ENCODE peak calls at places on chromosomes 2 and 18, in seven cellular contexts. W, S, O, V, Y, J and H are unnamed samples.

GRCh38 chr2:45577426-45577825 is 33.6 kb downstream of the SRBD1 start:
- DNase-seq in Y (no peak), W (no peak), O (peak), J (no peak), S (no peak), V (no peak), H (peak)

GRCh38 chr18:54100466-54100865 is 124.0 kb downstream of the MBD2 start:
- DNase-seq in Y (no peak), J (no peak), O (no peak), S (no peak), V (no peak), W (no peak), H (no peak)

GRCh38 chr2:149613712-149614111 is 26.1 kb upstream of the MMADHC start:
- DNase-seq in Y (no peak), S (no peak), O (peak), W (peak), J (no peak), V (no peak), H (no peak)

GRCh38 chr2:202479090-202479489 is 103.0 kb downstream of the BMPR2 start:
- DNase-seq in J (no peak), V (no peak), O (peak), W (no peak), Y (peak), S (no peak), H (no peak)

GRCh38 chr2:120833127-120833675 is 97.5 kb downstream of the GLI2 start:
- DNase-seq in O (no peak), V (no peak), W (no peak), J (no peak), S (peak), Y (no peak), H (no peak)

GRCh38 chr2:42385225-42385624 is 24.2 kb upstream of the COX7A2L start:
- DNase-seq in O (no peak), Y (peak), J (no peak), V (peak), S (peak), W (no peak), H (no peak)

GRCh38 chr2:109246176-109246575 is 117.2 kb downstream of the SH3RF3 start:
- DNase-seq in S (no peak), O (no peak), W (no peak), J (no peak), Y (no peak), V (no peak), H (no peak)

GRCh38 chr2:129253461-129253812 is 726.0 kb upstream of the RAB6C start:
- DNase-seq in W (no peak), Y (peak), S (peak), V (peak), J (no peak), O (no peak), H (no peak)

GRCh38 chr2:236042087-236042486 is 126.1 kb downstream of the GBX2 start:
- DNase-seq in W (no peak), J (no peak), V (no peak), S (peak), O (no peak), Y (no peak), H (no peak)

GRCh38 chr18:3061581-3062416 is 48.9 kb upstream of the LPIN2 start:
- DNase-seq in V (no peak), O (no peak), Y (no peak), W (no peak), J (no peak), S (no peak), H (no peak)

GRCh38 chr2:105626391-105626990 is 118.2 kb upstream of the NCK2 start:
- DNase-seq in O (no peak), S (no peak), V (no peak), Y (no peak), W (no peak), J (no peak), H (no peak)

GRCh38 chr2:105631011-105631410 is 113.7 kb upstream of the NCK2 start:
- DNase-seq in O (no peak), S (no peak), W (no peak), J (no peak), Y (no peak), V (no peak), H (no peak)

GRCh38 chr2:105625632-105626031 is 119.1 kb upstream of the NCK2 start:
- DNase-seq in W (no peak), V (no peak), S (no peak), Y (no peak), O (no peak), J (no peak), H (no peak)

GRCh38 chr2:105629634-105630033 is 115.1 kb upstream of the NCK2 start:
- DNase-seq in J (no peak), Y (no peak), W (no peak), V (no peak), O (no peak), S (no peak), H (no peak)

GRCh38 chr2:105627530-105627929 is 117.2 kb upstream of the NCK2 start:
- DNase-seq in J (no peak), S (no peak), Y (peak), V (no peak), W (no peak), O (no peak), H (no peak)
- TF ChIP-seq CTCF in J (no peak), S (no peak), Y (no peak), V (no peak), W (no peak), O (no peak), H (no peak)

GRCh38 chr18:39969813-39970494 is 1985.1 kb upstream of the PIK3C3 start:
- DNase-seq in Y (peak), J (no peak), V (no peak), W (peak), O (no peak), S (peak), H (peak)

GRCh38 chr18:39962546-39962945 is 1992.5 kb upstream of the PIK3C3 start:
- DNase-seq in W (no peak), S (no peak), O (no peak), J (no peak), V (no peak), Y (no peak), H (no peak)

GRCh38 chr18:39960545-39960944 is 1994.5 kb upstream of the PIK3C3 start:
- DNase-seq in S (no peak), J (no peak), O (peak), V (no peak), Y (no peak), W (peak), H (peak)

DNA sequence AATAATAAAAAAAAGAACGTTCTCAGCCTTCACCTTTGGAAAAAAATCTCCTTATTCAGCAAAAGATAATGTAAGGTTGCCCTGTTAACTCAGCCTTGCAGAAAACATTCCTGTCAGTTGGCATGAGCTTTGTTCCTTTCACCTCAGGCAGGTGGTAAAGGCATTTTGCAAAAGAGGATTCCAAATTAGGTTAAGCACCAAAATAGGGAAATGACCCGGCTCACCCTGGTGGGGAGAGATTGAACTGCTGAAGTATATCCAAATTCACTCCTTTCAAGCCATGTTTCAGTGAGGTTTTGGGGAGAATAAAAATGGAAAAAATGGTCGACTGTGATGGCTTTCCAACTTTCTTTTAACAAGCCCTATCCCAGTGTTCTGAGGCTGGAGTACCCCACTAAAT is 1988.8 kb upstream of the PIK3C3 start:
- DNase-seq in J (no peak), Y (no peak), O (no peak), W (no peak), S (peak), V (no peak), H (no peak)
- H3K4me3 ChIP-seq in J (no peak), Y (no peak), O (no peak), W (no peak), S (no peak), V (no peak), H (no peak)

GRCh38 chr2:105787376-105788318 is 42.9 kb downstream of the NCK2 start:
- DNase-seq in O (no peak), S (no peak), J (no peak), W (no peak), Y (no peak), V (no peak), H (no peak)
- TF ChIP-seq CTCF in O (peak), S (no peak), J (no peak), W (no peak), Y (no peak), V (no peak), H (no peak)

GRCh38 chr2:85560812-85561279 is 447 bp downstream of the GGCX start:
- DNase-seq in Y (no peak), J (no peak), O (no peak), V (no peak), S (no peak), W (no peak), H (no peak)

GRCh38 chr2:85558160-85558559 is 3.1 kb downstream of the GGCX start:
- DNase-seq in J (no peak), Y (no peak), W (no peak), V (no peak), O (no peak), S (no peak), H (no peak)

GRCh38 chr2:85564144-85564563 is 2.9 kb upstream of the GGCX start:
- DNase-seq in V (no peak), Y (no peak), W (no peak), S (no peak), O (no peak), J (no peak), H (no peak)

GRCh38 chr2:85557130-85557529 is 4.2 kb downstream of the GGCX start:
- DNase-seq in Y (no peak), J (no peak), V (no peak), O (no peak), W (no peak), S (no peak), H (no peak)

DNA sequence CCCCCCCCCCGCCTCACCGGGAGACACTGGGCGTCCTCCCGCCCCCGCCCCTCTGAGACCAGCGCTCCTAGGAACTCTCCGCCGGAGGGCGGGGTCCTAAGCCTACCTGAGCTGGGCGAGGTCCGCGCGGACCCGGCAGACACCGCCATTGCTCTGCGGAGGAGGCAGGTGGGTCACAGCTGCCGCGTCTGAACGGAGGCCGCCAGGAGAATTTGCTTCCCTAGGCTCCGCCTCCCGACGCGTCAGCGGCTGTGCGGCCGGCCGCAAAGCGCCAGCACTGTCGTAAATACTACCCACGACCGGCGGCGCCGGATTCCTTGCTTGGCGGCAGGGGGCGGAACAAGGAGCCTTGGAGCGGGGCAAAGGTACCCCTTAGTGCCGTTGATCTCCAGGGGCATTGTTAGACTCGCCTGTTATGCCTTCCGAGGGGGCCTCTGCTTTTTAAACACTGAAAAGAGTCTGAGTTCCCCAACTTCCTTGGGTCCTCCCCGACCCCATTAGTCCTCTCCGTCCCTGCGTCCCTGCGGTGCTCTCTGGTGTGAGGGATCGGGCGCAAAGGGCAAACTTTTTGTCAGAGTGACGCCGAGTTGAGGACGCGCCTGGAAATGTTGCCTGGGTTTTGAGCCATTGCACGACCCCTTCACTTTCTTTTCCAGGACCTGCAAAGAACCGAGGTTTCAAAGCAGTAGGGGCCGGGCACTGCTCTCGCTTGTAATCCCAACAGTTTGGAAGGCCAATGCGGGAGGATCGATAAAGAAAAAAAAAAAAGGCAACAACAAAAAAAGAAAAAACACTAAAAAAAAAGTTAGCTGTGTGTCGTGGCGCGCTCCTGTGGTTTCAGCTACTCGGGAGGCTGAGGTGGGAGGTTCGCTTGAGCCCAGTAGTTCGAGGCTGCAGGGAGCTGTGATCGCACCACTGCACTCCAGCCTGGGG is at the start of gene GGCX:
- DNase-seq in W (peak), O (peak), V (peak), J (peak), S (peak), Y (peak), H (peak)
- H3K4me3 ChIP-seq in W (peak), O (peak), V (peak), J (peak), S (peak), Y (peak), H (peak)

DNA sequence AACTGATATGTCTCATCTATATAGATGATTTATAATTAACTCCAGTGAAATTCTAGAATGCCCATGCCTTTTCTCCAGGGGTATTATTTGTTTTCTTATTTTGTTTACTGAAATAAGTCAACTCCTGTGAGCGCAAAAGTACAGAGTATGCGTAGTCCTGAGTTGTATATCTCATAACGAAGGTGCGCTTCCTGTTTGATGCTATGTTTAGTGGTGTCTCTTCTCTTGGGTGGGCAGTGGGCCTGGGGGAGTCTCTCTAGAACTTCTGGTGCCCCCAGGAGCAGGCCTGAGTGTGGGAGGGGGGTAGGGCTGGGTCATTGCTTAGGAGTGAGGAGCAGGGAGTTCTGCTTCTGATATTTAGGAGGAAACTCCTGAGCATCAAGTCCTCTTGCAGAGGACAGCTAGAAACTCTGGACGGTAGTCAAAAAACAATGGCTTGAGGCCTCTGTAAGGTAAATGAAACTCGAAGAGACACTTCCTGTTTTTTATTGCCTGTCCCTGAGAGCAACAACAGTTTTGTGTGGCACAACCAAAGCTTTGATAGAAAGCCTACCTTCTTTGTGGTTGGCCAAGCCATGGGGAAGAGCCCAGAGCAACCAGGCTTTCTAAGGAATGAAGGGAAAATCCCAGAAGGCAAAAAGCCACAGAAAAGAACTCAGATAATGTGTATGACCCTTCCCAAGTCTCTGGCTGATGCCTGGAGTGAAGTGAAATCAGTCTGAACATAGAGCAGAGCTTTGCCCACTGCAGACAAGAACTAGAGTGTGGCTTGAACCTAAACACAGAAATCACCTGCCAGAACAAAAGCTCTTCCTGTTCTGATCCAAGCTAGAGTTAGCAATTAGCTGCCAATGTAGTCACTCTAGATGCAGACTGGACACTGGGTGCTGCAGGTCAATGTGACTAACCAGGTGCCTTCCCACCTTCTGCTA is 8.5 kb upstream of the SP140L start:
- DNase-seq in Y (no peak), V (no peak), J (no peak), W (no peak), O (no peak), S (no peak), H (no peak)
- TF ChIP-seq CTCF in Y (no peak), V (no peak), J (no peak), W (no peak), O (no peak), S (no peak), H (no peak)